ENCODE peak calls at places on chromosomes 12 and 14, in five cellular contexts. U, G, X, J and I are unnamed samples.

GRCh38 chr12:41286426-41286825 is 98.3 kb downstream of the PDZRN4 start:
- DNase-seq in U (no peak), G (no peak), X (no peak), J (no peak), I (no peak)

GRCh38 chr12:571795-572531 is 91.3 kb downstream of the NINJ2 start:
- DNase-seq in U (peak), G (no peak), X (no peak), J (no peak), I (no peak)

GRCh38 chr12:110790301-110790700 is 47.6 kb upstream of the PPP1CC start:
- DNase-seq in U (no peak), G (no peak), X (no peak), J (no peak), I (no peak)

GRCh38 chr12:62484234-62484633 is 17.6 kb downstream of the MON2 start:
- DNase-seq in U (no peak), G (no peak), X (no peak), J (no peak), I (no peak)

GRCh38 chr14:76900406-76901085 is 74.3 kb downstream of the LRRC74A start:
- DNase-seq in U (no peak), G (no peak), X (no peak), J (no peak), I (no peak)

GRCh38 chr14:24976599-24976998 is 73.3 kb downstream of the STXBP6 start:
- DNase-seq in U (no peak), G (no peak), X (no peak), J (no peak), I (no peak)

GRCh38 chr12:47791351-47791746 is 18.3 kb downstream of the SLC48A1 start:
- DNase-seq in U (no peak), G (no peak), X (no peak), J (no peak), I (no peak)

GRCh38 chr12:127178463-127178862 is 1088.5 kb upstream of the TMEM132C start:
- DNase-seq in U (no peak), G (no peak), X (no peak), J (no peak), I (no peak)

GRCh38 chr14:70702154-70702553 is 60.4 kb downstream of the TTC9 start:
- DNase-seq in U (no peak), G (no peak), X (no peak), J (no peak), I (no peak)

GRCh38 chr14:51367600-51367931 is 127.5 kb downstream of the TMX1 start:
- DNase-seq in U (no peak), G (peak), X (peak), J (no peak), I (no peak)

GRCh38 chr14:32865827-32866376 is 72.8 kb upstream of the NPAS3 start:
- DNase-seq in U (no peak), G (no peak), X (no peak), J (no peak), I (no peak)

GRCh38 chr14:106268013-106268727 is 741.8 kb downstream of the TMEM121 start:
- DNase-seq in U (no peak), G (no peak), X (no peak), J (no peak), I (no peak)

GRCh38 chr12:59833408-59833807 is 237.6 kb downstream of the SLC16A7 start:
- DNase-seq in U (no peak), G (no peak), X (no peak), J (no peak), I (no peak)

GRCh38 chr12:21849878-21850277 is 75.4 kb upstream of the KCNJ8 start:
- DNase-seq in U (peak), G (no peak), X (no peak), J (no peak), I (no peak)

GRCh38 chr12:42607584-42607984 is 18.0 kb upstream of the PRICKLE1 start:
- DNase-seq in U (no peak), G (no peak), X (no peak), J (no peak), I (no peak)

GRCh38 chr12:102824218-102824835 is 92.7 kb downstream of the PAH start:
- DNase-seq in U (no peak), G (no peak), X (no peak), J (no peak), I (no peak)

GRCh38 chr12:24948816-24949722 is at the start of gene BCAT1:
- DNase-seq in U (peak), G (peak), X (peak), J (peak), I (no peak)

GRCh38 chr12:66144796-66145754 is 14.5 kb upstream of the LLPH start:
- DNase-seq in U (peak), G (peak), X (peak), J (peak), I (no peak)

GRCh38 chr12:124389537-124390441 is 94.9 kb downstream of the RFLNA start:
- DNase-seq in U (no peak), G (no peak), X (no peak), J (peak), I (no peak)
- TF ChIP-seq POLR2A in U (no peak), G (no peak), X (no peak), J (no peak), I (no peak)

GRCh38 chr12:108712164-108712924 is 19.0 kb downstream of the CORO1C start:
- DNase-seq in U (no peak), G (no peak), X (no peak), J (no peak), I (no peak)
- TF ChIP-seq CTCF in U (no peak), G (no peak), X (no peak), J (no peak), I (no peak)

DNA sequence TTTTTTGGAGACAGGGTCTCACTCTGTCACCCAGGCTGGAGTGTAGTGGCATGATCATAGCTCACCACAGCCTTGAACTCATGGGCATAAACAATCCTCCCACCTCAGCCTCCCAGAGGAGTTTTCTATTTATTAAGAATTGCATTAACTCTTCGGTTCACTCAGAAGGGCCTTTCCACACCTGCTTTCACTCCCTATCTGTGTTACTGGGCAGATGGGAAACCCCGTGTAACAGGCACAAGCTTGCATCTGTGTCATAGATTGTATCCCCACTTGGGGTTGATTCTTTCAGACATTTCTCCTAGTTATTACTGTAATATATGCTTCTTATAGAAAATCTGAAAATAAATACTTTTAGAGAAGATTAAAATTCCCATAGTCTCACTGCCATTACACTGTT is 38.7 kb downstream of the STX2 start:
- DNase-seq in U (no peak), G (no peak), X (no peak), J (no peak), I (no peak)
- H3K4me3 ChIP-seq in U (no peak), G (no peak), X (no peak), J (no peak), I (no peak)

GRCh38 chr14:102554835-102555819 is 37.3 kb upstream of the RCOR1 start:
- DNase-seq in U (no peak), G (peak), X (peak), J (no peak), I (no peak)
- TF ChIP-seq POLR2A in U (no peak), G (no peak), X (no peak), J (no peak), I (no peak)

GRCh38 chr12:96988919-96989318 is 81.9 kb downstream of the NEDD1 start:
- DNase-seq in U (no peak), G (no peak), X (no peak), J (no peak), I (no peak)

GRCh38 chr12:96986883-96987523 is 79.9 kb downstream of the NEDD1 start:
- DNase-seq in U (no peak), G (no peak), X (no peak), J (no peak), I (no peak)

GRCh38 chr12:96985515-96986362 is 78.7 kb downstream of the NEDD1 start:
- DNase-seq in U (no peak), G (no peak), X (no peak), J (no peak), I (no peak)

GRCh38 chr12:96994900-96995299 is 87.8 kb downstream of the NEDD1 start:
- DNase-seq in U (no peak), G (no peak), X (no peak), J (no peak), I (no peak)

DNA sequence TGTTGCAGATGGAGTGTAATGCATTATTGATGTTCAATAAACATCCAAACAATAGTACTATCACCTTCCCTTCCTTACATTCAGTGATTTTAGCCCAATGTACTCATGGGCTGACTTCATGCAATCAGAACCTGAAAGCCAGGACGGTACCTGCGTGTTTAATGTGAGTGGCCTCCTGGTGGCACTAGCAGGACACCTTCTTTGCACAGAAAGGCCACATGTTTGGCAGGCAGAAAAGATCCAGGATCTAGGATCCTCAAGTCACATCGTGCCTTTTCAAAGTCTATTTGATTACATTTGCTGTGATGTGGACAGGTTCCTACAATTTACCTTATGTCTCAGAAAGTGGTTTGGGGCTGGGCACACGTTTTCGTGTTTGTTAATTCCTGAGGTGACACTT is 82.9 kb downstream of the NEDD1 start:
- DNase-seq in U (no peak), G (no peak), X (no peak), J (no peak), I (no peak)
- TF ChIP-seq CTCF in U (no peak), G (no peak), X (no peak), J (no peak), I (peak)

DNA sequence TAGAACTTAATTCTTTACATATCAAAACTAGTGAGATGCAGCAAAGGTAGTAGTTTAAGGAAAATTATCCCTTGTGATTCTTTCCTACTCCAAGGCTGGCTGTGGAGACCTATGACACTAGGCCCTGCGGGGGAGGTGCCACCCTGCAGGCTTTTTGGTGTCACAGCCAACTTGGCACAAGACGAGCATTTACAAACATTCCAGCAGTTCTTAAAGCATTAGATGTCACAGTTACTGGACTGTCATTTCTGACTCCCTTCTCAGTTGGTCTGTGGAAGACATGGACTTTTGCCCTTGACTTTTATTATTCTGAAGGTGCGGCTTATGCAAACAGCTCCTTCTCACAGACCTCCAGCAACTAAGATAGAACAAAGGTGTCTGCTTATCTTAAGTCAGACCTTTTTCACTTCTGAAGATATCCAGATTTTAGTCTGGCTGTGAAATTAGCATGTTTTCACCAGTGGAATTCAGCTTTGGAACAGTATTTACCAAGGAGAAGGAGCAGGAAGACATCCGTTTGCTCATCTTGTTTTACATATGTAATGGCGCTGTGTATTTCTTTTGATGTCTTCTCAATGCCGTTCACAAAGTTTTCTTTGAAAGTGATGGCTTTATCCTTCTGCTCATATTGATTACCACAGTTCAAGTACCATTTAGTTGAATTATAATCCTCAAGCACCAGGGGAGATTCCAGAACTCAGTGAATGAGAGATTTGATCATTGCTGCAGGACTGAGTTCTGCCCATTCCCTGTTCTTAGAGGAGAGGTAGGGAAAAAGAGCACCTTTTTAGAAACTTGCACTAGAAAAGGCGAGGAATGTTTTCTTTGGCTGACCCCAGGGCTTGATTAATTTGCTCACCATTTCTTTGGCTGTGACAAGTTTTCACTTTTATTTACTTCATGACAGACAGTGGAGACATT is 17.9 kb downstream of the SRGAP1 start:
- DNase-seq in U (no peak), G (no peak), X (no peak), J (no peak), I (no peak)
- H3K4me3 ChIP-seq in U (no peak), G (no peak), X (no peak), J (no peak), I (no peak)

DNA sequence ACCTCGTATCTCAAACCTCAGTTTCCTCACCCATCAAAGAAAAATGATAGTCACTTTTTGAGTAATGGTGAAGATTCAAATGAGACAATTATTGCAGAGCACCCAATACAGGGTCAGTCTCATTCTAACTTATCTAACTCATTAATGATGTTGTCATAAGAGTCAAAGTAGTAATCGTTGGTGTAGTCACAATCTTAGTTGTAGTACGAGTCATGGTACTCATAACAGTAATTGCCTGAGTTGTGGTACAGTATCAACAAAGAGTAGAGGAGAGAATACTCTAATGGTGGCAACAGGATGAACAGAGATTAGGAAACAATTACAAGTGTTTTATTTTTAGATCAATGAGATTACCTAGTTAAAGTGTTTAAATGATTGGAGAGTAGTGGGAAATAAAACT is 93.6 kb upstream of the TMTC2 start:
- DNase-seq in U (no peak), G (no peak), X (no peak), J (no peak), I (no peak)
- TF ChIP-seq POLR2A in U (no peak), G (no peak), X (no peak), J (no peak), I (no peak)